ENCODE peak calls at places on chromosomes 6 and 20, in six cellular contexts. One of them, this sample, is unnamed.

GRCh38 chr6:128363424-128363823 is 157.0 kb downstream of the PTPRK start:
- DNase-seq in right atrium auricular region: no peak
- DNase-seq in endodermal cell: no peak
- DNase-seq in effector memory CD4-positive, alpha-beta T cell: no peak
- DNase-seq in tibial artery: no peak
- DNase-seq in mucosa of descending colon: no peak
- DNase-seq in this sample: no peak

GRCh38 chr6:27545271-27546046 is 72.6 kb upstream of the ZNF184 start:
- DNase-seq in right atrium auricular region: no peak
- DNase-seq in effector memory CD4-positive, alpha-beta T cell: no peak
- DNase-seq in mucosa of descending colon: no peak
- DNase-seq in endodermal cell: peak; percentile 96
- DNase-seq in tibial artery: no peak
- DNase-seq in this sample: peak; percentile 66

GRCh38 chr6:41887355-41887754 is 7.8 kb downstream of the USP49 start:
- DNase-seq in mucosa of descending colon: no peak
- DNase-seq in endodermal cell: no peak
- DNase-seq in tibial artery: no peak
- DNase-seq in effector memory CD4-positive, alpha-beta T cell: no peak
- DNase-seq in right atrium auricular region: no peak
- DNase-seq in this sample: no peak

GRCh38 chr6:147245693-147246092 is 41.5 kb downstream of the STXBP5 start:
- DNase-seq in tibial artery: no peak
- DNase-seq in mucosa of descending colon: no peak
- DNase-seq in right atrium auricular region: no peak
- DNase-seq in endodermal cell: peak; percentile 48
- DNase-seq in effector memory CD4-positive, alpha-beta T cell: no peak
- DNase-seq in this sample: no peak

GRCh38 chr6:7042654-7043545 is 64.9 kb upstream of the RREB1 start:
- DNase-seq in tibial artery: no peak
- DNase-seq in mucosa of descending colon: no peak
- DNase-seq in endodermal cell: peak; percentile 63
- DNase-seq in right atrium auricular region: no peak
- DNase-seq in effector memory CD4-positive, alpha-beta T cell: no peak
- DNase-seq in this sample: peak; percentile 12

GRCh38 chr20:44324343-44324742 is 12.5 kb upstream of the R3HDML start:
- DNase-seq in tibial artery: no peak
- DNase-seq in endodermal cell: peak; percentile 68
- DNase-seq in effector memory CD4-positive, alpha-beta T cell: no peak
- DNase-seq in mucosa of descending colon: peak; percentile 80
- DNase-seq in right atrium auricular region: no peak
- DNase-seq in this sample: no peak

GRCh38 chr6:68427630-68428029 is 207.5 kb upstream of the ADGRB3 start:
- DNase-seq in endodermal cell: no peak
- DNase-seq in effector memory CD4-positive, alpha-beta T cell: no peak
- DNase-seq in right atrium auricular region: no peak
- DNase-seq in mucosa of descending colon: no peak
- DNase-seq in tibial artery: no peak
- DNase-seq in this sample: no peak

GRCh38 chr6:151546941-151547659 is 53.3 kb downstream of the CCDC170 start:
- DNase-seq in endodermal cell: no peak
- DNase-seq in mucosa of descending colon: no peak
- DNase-seq in effector memory CD4-positive, alpha-beta T cell: no peak
- DNase-seq in right atrium auricular region: no peak
- DNase-seq in tibial artery: no peak
- DNase-seq in this sample: no peak

GRCh38 chr6:27720607-27721580 is 191.3 kb downstream of the OR2B2 start:
- DNase-seq in effector memory CD4-positive, alpha-beta T cell: no peak
- DNase-seq in mucosa of descending colon: no peak
- DNase-seq in endodermal cell: peak; percentile 91
- DNase-seq in tibial artery: no peak
- DNase-seq in right atrium auricular region: no peak
- DNase-seq in this sample: no peak

GRCh38 chr6:99334526-99335127 is 14.8 kb downstream of the FAXC start:
- DNase-seq in endodermal cell: peak; percentile 72
- DNase-seq in mucosa of descending colon: no peak
- DNase-seq in tibial artery: no peak
- DNase-seq in effector memory CD4-positive, alpha-beta T cell: no peak
- DNase-seq in right atrium auricular region: no peak
- DNase-seq in this sample: peak; percentile 57

GRCh38 chr20:50346372-50347347 is 156.0 kb downstream of the CEBPB start:
- DNase-seq in tibial artery: peak; percentile 95
- DNase-seq in effector memory CD4-positive, alpha-beta T cell: no peak
- DNase-seq in right atrium auricular region: peak; percentile 93
- DNase-seq in mucosa of descending colon: peak; percentile 73
- DNase-seq in endodermal cell: peak; percentile 47
- DNase-seq in this sample: peak; percentile 94

GRCh38 chr20:2817891-2818595 is 1.9 kb downstream of the TMEM239 start:
- DNase-seq in effector memory CD4-positive, alpha-beta T cell: no peak
- DNase-seq in mucosa of descending colon: no peak
- DNase-seq in right atrium auricular region: peak; percentile 60
- DNase-seq in tibial artery: peak; percentile 32
- DNase-seq in endodermal cell: peak; percentile 18
- DNase-seq in this sample: peak; percentile 49

GRCh38 chr6:36387440-36388303 is at the start of gene ETV7:
- DNase-seq in effector memory CD4-positive, alpha-beta T cell: peak; percentile 9
- DNase-seq in endodermal cell: peak; percentile 73
- DNase-seq in mucosa of descending colon: peak; percentile 81
- DNase-seq in tibial artery: no peak
- DNase-seq in right atrium auricular region: no peak
- DNase-seq in this sample: peak; percentile 16

GRCh38 chr20:53751394-53752368 is 158.0 kb upstream of the ZNF217 start:
- DNase-seq in tibial artery: no peak
- DNase-seq in mucosa of descending colon: no peak
- DNase-seq in right atrium auricular region: no peak
- DNase-seq in effector memory CD4-positive, alpha-beta T cell: no peak
- DNase-seq in endodermal cell: no peak
- DNase-seq in this sample: peak; percentile 29

GRCh38 chr20:48203252-48203651 is 418.0 kb upstream of the SULF2 start:
- DNase-seq in mucosa of descending colon: no peak
- DNase-seq in tibial artery: no peak
- DNase-seq in endodermal cell: no peak
- DNase-seq in right atrium auricular region: no peak
- DNase-seq in effector memory CD4-positive, alpha-beta T cell: no peak
- DNase-seq in this sample: no peak

GRCh38 chr20:55668659-55669058 is 336.7 kb downstream of the CBLN4 start:
- DNase-seq in effector memory CD4-positive, alpha-beta T cell: no peak
- DNase-seq in tibial artery: no peak
- DNase-seq in mucosa of descending colon: no peak
- DNase-seq in endodermal cell: no peak
- DNase-seq in right atrium auricular region: no peak
- DNase-seq in this sample: no peak

GRCh38 chr20:58963060-58963584 is 17.9 kb upstream of the NELFCD start:
- DNase-seq in endodermal cell: peak; percentile 60
- DNase-seq in effector memory CD4-positive, alpha-beta T cell: no peak
- DNase-seq in right atrium auricular region: no peak
- DNase-seq in mucosa of descending colon: no peak
- DNase-seq in tibial artery: no peak
- DNase-seq in this sample: no peak

GRCh38 chr6:131258816-131259476 is 123.7 kb downstream of the AKAP7 start:
- DNase-seq in mucosa of descending colon: peak; percentile 44
- DNase-seq in right atrium auricular region: no peak
- DNase-seq in effector memory CD4-positive, alpha-beta T cell: no peak
- DNase-seq in endodermal cell: peak; percentile 63
- DNase-seq in tibial artery: no peak
- DNase-seq in this sample: no peak

GRCh38 chr6:157760589-157761330 is 62.3 kb upstream of the SNX9 start:
- DNase-seq in effector memory CD4-positive, alpha-beta T cell: no peak
- DNase-seq in tibial artery: no peak
- DNase-seq in right atrium auricular region: peak; percentile 53
- DNase-seq in endodermal cell: peak; percentile 42
- DNase-seq in mucosa of descending colon: no peak
- DNase-seq in this sample: peak; percentile 82

GRCh38 chr6:31769684-31770371 is 7.3 kb downstream of the VWA7 start:
- DNase-seq in mucosa of descending colon: peak; percentile 95
- DNase-seq in endodermal cell: peak; percentile 93
- DNase-seq in tibial artery: peak; percentile 82
- DNase-seq in right atrium auricular region: peak; percentile 67
- DNase-seq in effector memory CD4-positive, alpha-beta T cell: peak; percentile 74
- DNase-seq in this sample: peak; percentile 60

GRCh38 chr6:166627875-166628849 is 1.1 kb upstream of the RPS6KA2 start:
- DNase-seq in right atrium auricular region: peak; percentile 86
- DNase-seq in mucosa of descending colon: peak; percentile 82
- DNase-seq in tibial artery: peak; percentile 83
- DNase-seq in endodermal cell: peak; percentile 86
- DNase-seq in effector memory CD4-positive, alpha-beta T cell: peak; percentile 66
- DNase-seq in this sample: peak; percentile 61

GRCh38 chr6:121531658-121532167 is 96.3 kb downstream of the GJA1 start:
- DNase-seq in mucosa of descending colon: no peak
- DNase-seq in endodermal cell: no peak
- DNase-seq in effector memory CD4-positive, alpha-beta T cell: no peak
- DNase-seq in right atrium auricular region: no peak
- DNase-seq in tibial artery: no peak
- DNase-seq in this sample: no peak

GRCh38 chr6:13812359-13812642 is 2.1 kb downstream of the MCUR1 start:
- DNase-seq in mucosa of descending colon: no peak
- DNase-seq in effector memory CD4-positive, alpha-beta T cell: no peak
- DNase-seq in right atrium auricular region: no peak
- DNase-seq in endodermal cell: no peak
- DNase-seq in tibial artery: no peak
- DNase-seq in this sample: no peak

GRCh38 chr6:13811627-13812358 is 2.6 kb downstream of the MCUR1 start:
- DNase-seq in right atrium auricular region: no peak
- DNase-seq in endodermal cell: no peak
- DNase-seq in mucosa of descending colon: peak; percentile 39
- DNase-seq in effector memory CD4-positive, alpha-beta T cell: no peak
- DNase-seq in tibial artery: no peak
- DNase-seq in this sample: no peak

GRCh38 chr6:13813621-13814175 is 659 bp downstream of the MCUR1 start:
- DNase-seq in effector memory CD4-positive, alpha-beta T cell: peak; percentile 33
- DNase-seq in mucosa of descending colon: peak; percentile 87
- DNase-seq in endodermal cell: peak; percentile 95
- DNase-seq in tibial artery: peak; percentile 85
- DNase-seq in right atrium auricular region: peak; percentile 67
- DNase-seq in this sample: peak; percentile 94

GRCh38 chr6:13814176-13814937 is at the start of gene MCUR1:
- DNase-seq in tibial artery: peak; percentile 93
- DNase-seq in right atrium auricular region: peak; percentile 83
- DNase-seq in endodermal cell: peak; percentile 92
- DNase-seq in effector memory CD4-positive, alpha-beta T cell: peak; percentile 73
- DNase-seq in mucosa of descending colon: peak; percentile 92
- DNase-seq in this sample: peak; percentile 89

DNA sequence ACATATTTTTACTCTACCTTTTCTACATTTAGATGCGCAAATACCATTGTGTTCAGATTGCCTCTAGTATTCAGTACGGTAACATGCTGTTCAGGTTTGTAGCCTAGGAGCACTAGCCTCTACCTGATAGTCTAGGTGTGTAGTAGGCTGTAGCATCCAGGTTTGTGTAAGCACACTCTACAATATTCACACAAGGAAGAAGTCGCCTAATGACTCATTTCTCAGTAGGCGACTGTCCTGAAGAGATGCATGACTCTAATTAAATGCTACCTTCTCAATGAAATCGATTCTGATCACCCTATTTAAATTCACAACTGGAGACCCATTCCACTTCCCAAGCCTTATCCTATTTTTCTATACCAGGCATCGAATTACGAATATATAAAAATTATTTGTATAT is 1.3 kb downstream of the MCUR1 start:
- DNase-seq in right atrium auricular region: no peak
- DNase-seq in effector memory CD4-positive, alpha-beta T cell: no peak
- DNase-seq in mucosa of descending colon: no peak
- DNase-seq in endodermal cell: no peak
- DNase-seq in tibial artery: no peak
- DNase-seq in this sample: no peak
- H3K4me1 ChIP-seq in right atrium auricular region: peaks cover 41% of the 10 kb centered on the region
- H3K4me1 ChIP-seq in effector memory CD4-positive, alpha-beta T cell: peaks cover 7% of the 10 kb centered on the region
- H3K4me1 ChIP-seq in mucosa of descending colon: peaks cover 46% of the 10 kb centered on the region
- H3K4me1 ChIP-seq in endodermal cell: peaks cover 6% of the 10 kb centered on the region
- H3K4me1 ChIP-seq in tibial artery: peaks cover 12% of the 10 kb centered on the region
- H3K4me1 ChIP-seq in this sample: peaks cover 38% of the 10 kb centered on the region

DNA sequence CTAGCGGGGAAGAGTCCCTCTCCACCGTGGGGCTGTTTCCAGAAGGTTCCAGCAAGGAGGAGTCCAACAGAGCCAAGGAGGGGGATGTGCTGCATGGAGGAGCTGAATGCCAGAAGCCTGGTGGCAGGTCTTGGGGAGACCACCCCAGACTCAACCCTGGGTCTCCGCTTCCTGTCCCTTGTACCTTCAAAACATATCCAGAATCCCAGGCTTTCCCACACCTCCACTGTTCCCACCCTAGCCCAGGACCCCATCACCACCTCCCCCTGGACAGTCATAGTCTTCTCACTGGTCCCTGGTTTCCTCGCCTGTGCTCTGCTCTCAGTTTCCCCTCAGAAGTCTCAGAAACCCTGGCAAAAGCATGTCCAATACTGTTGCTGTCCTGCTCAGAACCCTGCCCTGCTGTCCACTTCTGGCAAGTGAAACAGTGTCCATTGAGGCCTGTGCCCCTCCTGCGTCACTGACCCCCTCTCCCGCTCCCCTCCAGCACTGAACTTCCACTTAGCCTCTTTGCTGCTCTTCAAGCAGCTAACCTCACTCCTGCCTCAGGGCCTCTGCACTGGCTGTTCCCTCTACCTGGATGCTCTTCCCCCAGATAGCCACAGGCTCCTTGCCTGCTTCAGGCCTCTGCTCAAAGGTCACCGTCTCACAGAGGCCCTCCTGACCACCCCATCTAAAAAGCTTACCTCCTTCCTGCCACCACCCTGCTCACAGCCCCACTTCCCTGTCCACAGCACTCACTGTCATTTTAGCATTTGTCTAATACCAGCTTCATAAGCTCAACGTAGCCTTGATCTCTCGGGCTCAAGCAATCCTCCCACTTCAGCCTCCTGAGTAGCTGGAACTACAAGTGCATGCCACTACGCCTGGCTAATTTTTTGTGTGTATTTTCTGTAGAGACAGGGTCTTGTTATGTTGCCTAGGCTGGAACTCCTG is 169.2 kb downstream of the GRM4 start:
- DNase-seq in effector memory CD4-positive, alpha-beta T cell: no peak
- DNase-seq in tibial artery: peak; percentile 12
- DNase-seq in endodermal cell: peak; percentile 43
- DNase-seq in mucosa of descending colon: peak; percentile 27
- DNase-seq in right atrium auricular region: no peak
- DNase-seq in this sample: no peak
- H3K4me3 ChIP-seq in effector memory CD4-positive, alpha-beta T cell: no peak overlapping the region
- H3K4me3 ChIP-seq in tibial artery: no peak overlapping the region
- H3K4me3 ChIP-seq in endodermal cell: no peak overlapping the region
- H3K4me3 ChIP-seq in mucosa of descending colon: no peak overlapping the region
- H3K4me3 ChIP-seq in right atrium auricular region: no peak overlapping the region
- H3K4me3 ChIP-seq in this sample: no peak overlapping the region

GRCh38 chr6:85464260-85464644 is 14.4 kb downstream of the NT5E start:
- DNase-seq in tibial artery: peak; percentile 78
- DNase-seq in mucosa of descending colon: no peak
- DNase-seq in right atrium auricular region: no peak
- DNase-seq in effector memory CD4-positive, alpha-beta T cell: no peak
- DNase-seq in endodermal cell: peak; percentile 29
- DNase-seq in this sample: no peak
- H3K4me1 ChIP-seq in tibial artery: peaks cover 49% of the 10 kb centered on the region
- H3K4me1 ChIP-seq in mucosa of descending colon: no peaks in the 10 kb centered on the region
- H3K4me1 ChIP-seq in right atrium auricular region: peaks cover 12% of the 10 kb centered on the region
- H3K4me1 ChIP-seq in effector memory CD4-positive, alpha-beta T cell: no peaks in the 10 kb centered on the region
- H3K4me1 ChIP-seq in endodermal cell: no peaks in the 10 kb centered on the region
- H3K4me1 ChIP-seq in this sample: no peaks in the 10 kb centered on the region

DNA sequence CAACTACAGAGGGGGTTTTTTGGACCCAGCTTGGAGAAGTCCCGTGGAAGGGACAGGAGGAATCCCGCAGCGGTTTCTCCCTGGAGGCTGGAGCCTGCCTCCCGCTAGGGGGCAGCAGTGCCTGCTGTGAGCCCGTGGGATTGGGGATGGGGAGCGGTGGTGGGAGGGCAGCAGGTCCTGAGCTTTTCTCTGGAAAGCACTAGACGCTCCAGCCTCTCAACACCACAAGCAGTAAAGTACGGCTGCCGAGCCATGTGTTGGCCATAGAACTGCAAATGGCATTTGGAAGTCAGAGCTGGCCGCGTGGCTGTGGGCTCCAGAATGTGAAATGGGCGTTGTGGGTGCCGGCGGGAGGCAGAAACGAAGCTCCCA is 47.8 kb downstream of the GMPR start:
- DNase-seq in endodermal cell: peak; percentile 94
- DNase-seq in tibial artery: peak; percentile 67
- DNase-seq in mucosa of descending colon: no peak
- DNase-seq in right atrium auricular region: no peak
- DNase-seq in effector memory CD4-positive, alpha-beta T cell: peak; percentile 6
- DNase-seq in this sample: peak; percentile 69
- H3K4me3 ChIP-seq in endodermal cell: no peak overlapping the region
- H3K4me3 ChIP-seq in tibial artery: no peak overlapping the region
- H3K4me3 ChIP-seq in mucosa of descending colon: no peak overlapping the region
- H3K4me3 ChIP-seq in right atrium auricular region: no peak overlapping the region
- H3K4me3 ChIP-seq in effector memory CD4-positive, alpha-beta T cell: no peak overlapping the region
- H3K4me3 ChIP-seq in this sample: no peak overlapping the region

This sample was measured in cardiac muscle cell.